ENCODE peak calls at places on chromosomes 5 and 9, in ten cellular contexts. B is right lobe of liver; T is brain microvascular endothelial cell; O is CD8-positive, alpha-beta T cell; S is A549; J is ascending aorta; N is CD8-positive, alpha-beta memory T cell; X is testis; A is colonic mucosa; V is WERI-Rb-1. K is an unnamed sample.

GRCh38 chr5:13708432-13708831 is 236.1 kb downstream of the DNAH5 start:
- DNase-seq in B (no peak), T (no peak), O (no peak), S (no peak), J (no peak), N (no peak), X (no peak), A (no peak), V (no peak), K (no peak)

GRCh38 chr9:16030513-16031185 is 477.8 kb downstream of the CCDC171 start:
- DNase-seq in B (no peak), T (peak), O (peak), S (peak), J (no peak), N (no peak), X (no peak), A (no peak), V (no peak), K (no peak)

GRCh38 chr5:135592312-135593045 is 13.7 kb upstream of the CXCL14 start:
- DNase-seq in B (no peak), T (no peak), O (no peak), S (no peak), J (no peak), N (no peak), X (no peak), A (no peak), V (no peak), K (no peak)

GRCh38 chr5:16871746-16872339 is 64.2 kb downstream of the MYO10 start:
- DNase-seq in B (no peak), T (peak), O (no peak), S (no peak), J (no peak), N (no peak), X (no peak), A (no peak), V (no peak), K (no peak)

GRCh38 chr5:1058988-1059883 is 50.6 kb downstream of the NKD2 start:
- DNase-seq in B (peak), T (no peak), O (no peak), S (no peak), J (no peak), N (no peak), X (no peak), A (no peak), V (no peak), K (no peak)

GRCh38 chr9:87346061-87346665 is 151.5 kb upstream of the DAPK1 start:
- DNase-seq in B (no peak), T (no peak), O (no peak), S (no peak), J (no peak), N (no peak), X (peak), A (no peak), V (no peak), K (no peak)

GRCh38 chr5:13609504-13609903 is 335.0 kb downstream of the DNAH5 start:
- DNase-seq in B (no peak), T (no peak), O (no peak), S (no peak), J (no peak), N (no peak), X (no peak), A (no peak), V (no peak), K (no peak)

GRCh38 chr9:36470891-36471290 is 70.8 kb upstream of the RNF38 start:
- DNase-seq in B (no peak), T (peak), O (peak), S (no peak), J (no peak), N (peak), X (peak), A (peak), V (no peak), K (peak)

GRCh38 chr9:105148328-105149006 is 96.0 kb upstream of the SLC44A1 start:
- DNase-seq in B (no peak), T (no peak), O (no peak), S (peak), J (no peak), N (no peak), X (no peak), A (no peak), V (peak), K (no peak)

GRCh38 chr5:151125421-151125820 is 32.2 kb downstream of the ANXA6 start:
- DNase-seq in B (no peak), T (no peak), O (no peak), S (no peak), J (no peak), N (peak), X (no peak), A (no peak), V (no peak), K (no peak)

GRCh38 chr5:68137451-68138190 is 77.9 kb upstream of the PIK3R1 start:
- DNase-seq in B (no peak), T (no peak), O (no peak), S (no peak), J (no peak), N (no peak), X (no peak), A (no peak), V (no peak), K (no peak)

GRCh38 chr5:58497956-58498942 is 7.0 kb downstream of the GAPT start:
- DNase-seq in B (no peak), T (peak), O (no peak), S (peak), J (no peak), N (no peak), X (peak), A (peak), V (peak), K (no peak)

GRCh38 chr5:52837068-52837467 is 49.4 kb downstream of the ITGA1 start:
- DNase-seq in B (no peak), T (peak), O (no peak), S (no peak), J (peak), N (no peak), X (no peak), A (no peak), V (no peak), K (no peak)

GRCh38 chr9:33919276-33919897 is 102.4 kb downstream of the UBE2R2 start:
- DNase-seq in B (no peak), T (no peak), O (no peak), S (no peak), J (no peak), N (no peak), X (no peak), A (no peak), V (no peak), K (no peak)

GRCh38 chr5:31186672-31187267 is 6.7 kb upstream of the CDH6 start:
- DNase-seq in B (no peak), T (peak), O (no peak), S (peak), J (no peak), N (no peak), X (no peak), A (no peak), V (no peak), K (no peak)

GRCh38 chr5:81183811-81184748 is 49.0 kb upstream of the CKMT2 start:
- DNase-seq in B (no peak), T (no peak), O (no peak), S (no peak), J (no peak), N (no peak), X (no peak), A (no peak), V (peak), K (no peak)

GRCh38 chr9:75087279-75087823 is 604 bp downstream of the NMRK1 start:
- DNase-seq in B (no peak), T (peak), O (peak), S (peak), J (peak), N (peak), X (peak), A (peak), V (peak), K (peak)

GRCh38 chr9:134320195-134320885 is 5.9 kb upstream of the RXRA start:
- DNase-seq in B (peak), T (no peak), O (no peak), S (no peak), J (no peak), N (no peak), X (no peak), A (no peak), V (no peak), K (no peak)

GRCh38 chr5:176173647-176174046 is 64.6 kb upstream of the SIMC1 start:
- DNase-seq in B (no peak), T (no peak), O (no peak), S (no peak), J (no peak), N (no peak), X (no peak), A (no peak), V (no peak), K (no peak)

GRCh38 chr9:113349434-113350337 is at the start of gene BSPRY:
- DNase-seq in B (no peak), T (no peak), O (peak), S (peak), J (no peak), N (peak), X (peak), A (peak), V (no peak), K (no peak)

GRCh38 chr9:114525505-114525904 is 20.2 kb upstream of the WHRN start:
- DNase-seq in B (no peak), T (no peak), O (no peak), S (peak), J (no peak), N (no peak), X (no peak), A (no peak), V (no peak), K (no peak)

GRCh38 chr5:180787711-180788431 is 14.7 kb downstream of the MGAT1 start:
- DNase-seq in B (no peak), T (peak), O (no peak), S (no peak), J (no peak), N (no peak), X (peak), A (peak), V (peak), K (no peak)

GRCh38 chr5:168365581-168366081 is 74.2 kb downstream of the WWC1 start:
- DNase-seq in B (no peak), T (no peak), O (no peak), S (no peak), J (peak), N (no peak), X (no peak), A (peak), V (no peak), K (no peak)

GRCh38 chr9:134768332-134769083 is 112.1 kb upstream of the FCN2 start:
- DNase-seq in B (no peak), T (no peak), O (no peak), S (no peak), J (peak), N (no peak), X (peak), A (no peak), V (no peak), K (no peak)

GRCh38 chr9:104301770-104302169 is 202.3 kb upstream of the OR13F1 start:
- DNase-seq in B (no peak), T (no peak), O (no peak), S (no peak), J (no peak), N (no peak), X (no peak), A (no peak), V (no peak), K (no peak)

GRCh38 chr5:84287964-84288363 is 96.7 kb downstream of the EDIL3 start:
- DNase-seq in B (no peak), T (peak), O (no peak), S (peak), J (no peak), N (no peak), X (no peak), A (no peak), V (no peak), K (no peak)

GRCh38 chr5:1015545-1015944 is 6.9 kb downstream of the NKD2 start:
- DNase-seq in B (no peak), T (no peak), O (no peak), S (no peak), J (no peak), N (no peak), X (no peak), A (no peak), V (no peak), K (no peak)

GRCh38 chr9:134880484-134881312 is at the start of gene FCN2:
- DNase-seq in B (no peak), T (no peak), O (no peak), S (no peak), J (peak), N (no peak), X (no peak), A (no peak), V (peak), K (no peak)

DNA sequence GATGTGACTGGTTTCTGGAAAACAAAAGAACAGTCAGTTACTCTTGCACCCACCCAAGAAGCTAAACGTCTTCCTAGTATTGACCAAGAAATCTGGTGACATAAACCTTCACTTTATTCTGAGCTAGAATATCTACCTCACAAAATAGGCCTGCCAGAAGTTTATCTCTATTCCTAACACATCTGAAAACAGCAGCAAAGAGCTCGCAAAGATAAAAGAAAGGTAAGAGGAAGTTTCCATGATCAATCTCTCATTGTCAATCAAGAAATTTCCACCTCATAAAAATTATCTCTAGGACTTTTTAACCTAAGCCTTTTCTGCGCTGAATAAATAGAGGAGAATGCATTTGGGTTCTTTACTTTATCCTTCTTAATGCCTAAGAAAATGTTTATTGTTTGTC is 17.3 kb upstream of the ZNF474 start:
- DNase-seq in B (no peak), T (no peak), O (no peak), S (no peak), J (no peak), N (no peak), X (no peak), A (no peak), V (no peak), K (no peak)
- H3K27ac ChIP-seq in B (no peak), T (no peak), O (no peak), S (no peak), J (no peak), N (no peak), X (no peak), A (no peak), V (no peak), K (no peak)

GRCh38 chr5:160199410-160199911 is 29.8 kb upstream of the FABP6 start:
- DNase-seq in B (peak), T (peak), O (peak), S (peak), J (peak), N (peak), X (peak), A (peak), V (peak), K (peak)

GRCh38 chr5:160197341-160198147 is 31.8 kb upstream of the FABP6 start:
- DNase-seq in B (no peak), T (peak), O (no peak), S (no peak), J (no peak), N (no peak), X (peak), A (no peak), V (no peak), K (no peak)

GRCh38 chr5:160192424-160192823 is 36.9 kb upstream of the FABP6 start:
- DNase-seq in B (no peak), T (no peak), O (no peak), S (no peak), J (no peak), N (no peak), X (no peak), A (no peak), V (no peak), K (no peak)

GRCh38 chr5:160198886-160199409 is 30.4 kb upstream of the FABP6 start:
- DNase-seq in B (no peak), T (no peak), O (no peak), S (no peak), J (no peak), N (no peak), X (no peak), A (no peak), V (no peak), K (no peak)

DNA sequence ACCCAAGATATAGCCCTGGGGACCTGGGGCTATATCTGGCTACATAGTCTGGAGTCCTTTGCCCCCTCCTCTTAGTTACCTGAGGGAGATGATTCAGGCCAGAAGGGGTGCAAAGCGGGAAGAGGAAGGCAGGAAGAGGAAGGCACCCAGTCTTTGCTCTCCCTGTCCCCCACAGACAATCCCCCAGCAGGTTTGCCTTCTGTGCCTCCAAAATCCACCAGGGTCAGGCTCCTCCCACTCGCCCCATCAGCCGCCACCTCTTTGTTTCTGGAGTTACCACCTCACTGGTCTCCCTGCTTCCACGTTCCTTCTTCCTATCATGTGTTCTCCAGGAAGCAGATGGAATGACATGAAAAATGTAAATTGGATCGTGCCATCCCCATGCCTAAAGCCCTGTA is 31.2 kb upstream of the FABP6 start:
- DNase-seq in B (no peak), T (no peak), O (no peak), S (no peak), J (no peak), N (no peak), X (no peak), A (no peak), V (no peak), K (no peak)
- H3K4me3 ChIP-seq in B (no peak), T (no peak), O (no peak), S (no peak), J (no peak), N (no peak), X (no peak), A (no peak), V (no peak), K (no peak)

DNA sequence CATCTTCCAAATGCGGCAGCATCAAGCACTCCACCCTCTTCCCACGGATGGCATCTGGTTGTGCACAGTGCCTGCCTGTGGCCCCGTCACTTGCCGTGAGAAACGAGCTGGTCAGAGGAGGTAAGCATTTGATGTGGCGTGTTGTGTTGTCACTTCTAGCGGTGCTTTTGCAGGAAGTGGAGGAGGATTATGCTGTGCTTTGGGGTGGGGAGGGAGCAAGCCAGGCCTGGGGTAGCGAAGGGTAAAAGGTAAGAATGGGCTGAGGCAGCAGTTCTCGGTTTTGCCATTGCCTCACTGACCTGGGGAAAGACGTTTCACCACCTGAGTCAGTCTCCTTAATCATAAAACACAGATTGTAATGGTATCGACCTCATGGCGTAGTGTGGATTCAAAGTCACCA is 2.3 kb upstream of the POMT1 start:
- DNase-seq in B (no peak), T (no peak), O (peak), S (no peak), J (no peak), N (peak), X (no peak), A (no peak), V (no peak), K (peak)
- H3K27ac ChIP-seq in B (no peak), T (no peak), O (peak), S (no peak), J (no peak), N (peak), X (no peak), A (no peak), V (no peak), K (peak)

DNA sequence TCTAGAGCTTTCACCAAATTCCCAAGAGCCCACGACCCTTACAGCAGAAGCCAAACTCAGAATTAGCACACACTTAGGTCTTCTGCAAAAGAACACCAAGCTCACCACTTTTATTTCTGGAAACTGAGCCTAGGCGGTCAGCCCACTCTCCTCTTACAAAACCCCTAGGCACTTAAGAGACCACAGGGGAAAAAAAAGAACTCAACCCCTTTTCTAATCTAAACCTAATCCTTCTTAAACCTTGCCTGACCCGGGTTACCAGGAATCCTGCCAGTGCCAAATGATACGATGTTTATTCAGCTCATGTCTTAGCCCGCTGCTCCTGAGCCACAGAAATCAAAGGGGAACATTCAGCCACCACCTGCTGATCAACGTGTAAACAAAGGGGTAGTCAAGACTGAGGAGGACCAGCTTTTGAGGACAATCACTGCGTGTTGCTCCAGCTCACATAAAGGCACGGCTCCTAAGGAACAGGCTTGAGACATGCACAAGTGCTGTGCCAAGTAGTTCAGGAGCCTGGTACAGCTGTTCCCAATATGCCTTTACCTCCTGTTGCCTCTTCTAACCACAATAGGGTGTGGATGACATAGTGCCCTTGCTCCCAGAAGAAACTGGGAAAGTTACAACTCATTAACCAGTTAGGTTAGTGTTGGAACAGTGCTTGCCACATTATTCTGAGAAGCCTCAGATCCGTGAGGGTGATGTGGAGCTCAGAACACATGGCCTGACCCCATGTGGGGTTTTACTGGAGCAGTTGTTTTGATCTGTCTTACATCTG is 49.3 kb downstream of the ZFAND5 start:
- DNase-seq in B (no peak), T (no peak), O (no peak), S (peak), J (no peak), N (no peak), X (peak), A (peak), V (peak), K (no peak)
- H3K4me3 ChIP-seq in B (no peak), T (no peak), O (no peak), S (peak), J (peak), N (no peak), X (no peak), A (no peak), V (peak), K (no peak)

DNA sequence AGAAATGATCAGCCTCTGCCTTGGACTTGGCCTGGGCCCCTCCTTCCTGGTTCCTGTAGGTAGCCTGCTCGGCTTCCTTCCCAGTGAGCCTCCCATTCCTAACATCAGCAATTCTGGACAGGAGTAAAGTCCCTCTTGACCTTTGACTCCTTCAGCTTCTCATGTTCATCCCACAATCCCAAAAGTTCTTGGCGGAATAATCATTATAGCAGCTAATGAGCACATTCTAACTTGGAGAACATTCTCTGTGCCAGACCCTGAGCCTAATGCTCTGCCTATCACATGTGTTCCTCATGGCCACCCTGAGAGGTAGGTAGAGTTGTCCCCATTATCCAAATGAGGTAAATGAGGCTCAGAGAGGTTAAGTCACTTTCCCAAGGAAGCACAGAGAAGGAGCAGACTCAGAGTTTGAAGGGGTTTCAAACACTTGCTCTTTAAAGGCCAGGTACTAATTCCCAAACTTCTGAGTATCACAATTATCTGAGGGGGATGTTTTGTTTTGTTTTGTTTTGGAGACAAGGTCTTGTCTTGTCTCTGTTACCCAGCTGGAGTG is 21.2 kb downstream of the SWI5 start:
- DNase-seq in B (peak), T (no peak), O (no peak), S (no peak), J (no peak), N (no peak), X (no peak), A (no peak), V (no peak), K (no peak)
- H3K27ac ChIP-seq in B (peak), T (no peak), O (no peak), S (no peak), J (no peak), N (no peak), X (no peak), A (peak), V (no peak), K (no peak)

K was measured in effector memory CD4-positive, alpha-beta T cell.